ENCODE peak calls at places on chromosomes 7 and 10, in six cellular contexts. M is endothelial cell of umbilical vein, K is sigmoid colon, X is transverse colon, Y is ovary, N is spleen. C is an unnamed sample.

GRCh38 chr10:112689327-112689726 is 242.3 kb downstream of the VTI1A start:
- DNase-seq in M (peak; percentile 11), K (no peak), X (peak; percentile 23), Y (peak; percentile 23), N (no peak), C (no peak)

GRCh38 chr7:65285906-65286864 is 87.5 kb upstream of the ZNF92 start:
- DNase-seq in M (no peak), K (no peak), X (no peak), Y (no peak), N (no peak), C (no peak)

GRCh38 chr7:133481676-133482075 is 228.8 kb downstream of the EXOC4 start:
- DNase-seq in M (peak; percentile 79), K (no peak), X (no peak), Y (no peak), N (no peak), C (no peak)

GRCh38 chr10:43235070-43235900 is 31.6 kb downstream of the RASGEF1A start:
- DNase-seq in M (no peak), K (peak; percentile 42), X (no peak), Y (no peak), N (peak; percentile 63), C (no peak)

GRCh38 chr7:133139350-133139749 is 57.5 kb upstream of the CHCHD3 start:
- DNase-seq in M (peak; percentile 32), K (no peak), X (no peak), Y (no peak), N (no peak), C (no peak)

GRCh38 chr10:16904619-16905018 is 87.4 kb upstream of the RSU1 start:
- DNase-seq in M (no peak), K (no peak), X (no peak), Y (no peak), N (no peak), C (no peak)

GRCh38 chr10:26571655-26572054 is 125.8 kb upstream of the PDSS1 start:
- DNase-seq in M (no peak), K (no peak), X (no peak), Y (no peak), N (no peak), C (no peak)

GRCh38 chr10:17038627-17039026 is 91.0 kb downstream of the CUBN start:
- DNase-seq in M (no peak), K (peak; percentile 92), X (peak; percentile 36), Y (peak; percentile 66), N (no peak), C (no peak)

GRCh38 chr10:11532329-11532728 is 79.1 kb downstream of the USP6NL start:
- DNase-seq in M (no peak), K (no peak), X (no peak), Y (no peak), N (no peak), C (no peak)

GRCh38 chr10:97573672-97574071 is 1.1 kb downstream of the ANKRD2 start:
- DNase-seq in M (no peak), K (no peak), X (no peak), Y (no peak), N (no peak), C (no peak)

GRCh38 chr10:44589181-44589884 is 204.4 kb upstream of the CXCL12 start:
- DNase-seq in M (no peak), K (no peak), X (no peak), Y (no peak), N (no peak), C (no peak)

GRCh38 chr10:123462760-123463159 is 203.4 kb upstream of the GPR26 start:
- DNase-seq in M (no peak), K (peak; percentile 6), X (no peak), Y (no peak), N (no peak), C (no peak)

GRCh38 chr7:57225666-57226065 is 93.4 kb upstream of the ZNF479 start:
- DNase-seq in M (no peak), K (no peak), X (no peak), Y (no peak), N (no peak), C (no peak)

GRCh38 chr10:102291221-102291905 is 46.0 kb downstream of the GBF1 start:
- DNase-seq in M (no peak), K (no peak), X (no peak), Y (no peak), N (no peak), C (no peak)

GRCh38 chr7:73885975-73886798 is 25.2 kb downstream of the TMEM270 start:
- DNase-seq in M (peak; percentile 96), K (peak; percentile 91), X (peak; percentile 45), Y (peak; percentile 69), N (no peak), C (peak; percentile 19)

GRCh38 chr7:158315881-158316280 is 271.7 kb downstream of the PTPRN2 start:
- DNase-seq in M (no peak), K (no peak), X (no peak), Y (no peak), N (no peak), C (no peak)

GRCh38 chr7:134674424-134674823 is 27.8 kb downstream of the BPGM start:
- DNase-seq in M (no peak), K (no peak), X (no peak), Y (no peak), N (no peak), C (no peak)

GRCh38 chr7:134671670-134672069 is 25.0 kb downstream of the BPGM start:
- DNase-seq in M (no peak), K (no peak), X (no peak), Y (no peak), N (no peak), C (no peak)

GRCh38 chr7:134667899-134668298 is 21.2 kb downstream of the BPGM start:
- DNase-seq in M (no peak), K (no peak), X (no peak), Y (no peak), N (no peak), C (no peak)

GRCh38 chr7:134669388-134669787 is 22.7 kb downstream of the BPGM start:
- DNase-seq in M (no peak), K (no peak), X (no peak), Y (no peak), N (no peak), C (no peak)

GRCh38 chr7:134669845-134670373 is 23.3 kb downstream of the BPGM start:
- DNase-seq in M (peak; percentile 99), K (no peak), X (peak; percentile 44), Y (no peak), N (no peak), C (peak; percentile 42)
- TF ChIP-seq POLR2A in M (no peak), K (no peak), X (no peak), Y (no peak), N (no peak), C (no peak)

GRCh38 chr10:68601490-68602265 is 41.5 kb downstream of the TET1 start:
- DNase-seq in M (no peak), K (no peak), X (no peak), Y (no peak), N (no peak), C (no peak)
- H3K4me3 ChIP-seq in M (no peak overlapping the region), K (no peak overlapping the region), X (no peak overlapping the region), Y (no peak overlapping the region), N (no peak overlapping the region), C (no peak overlapping the region)

GRCh38 chr10:32980242-32980557 is 22.2 kb upstream of the ITGB1 start:
- DNase-seq in M (no peak), K (no peak), X (no peak), Y (no peak), N (no peak), C (no peak)

GRCh38 chr10:32979041-32979440 is 21.0 kb upstream of the ITGB1 start:
- DNase-seq in M (no peak), K (no peak), X (no peak), Y (no peak), N (no peak), C (no peak)

GRCh38 chr10:32981760-32982159 is 23.7 kb upstream of the ITGB1 start:
- DNase-seq in M (peak; percentile 95), K (no peak), X (peak; percentile 77), Y (no peak), N (peak; percentile 78), C (no peak)

GRCh38 chr10:32982293-32982709 is 24.3 kb upstream of the ITGB1 start:
- DNase-seq in M (peak; percentile 62), K (no peak), X (no peak), Y (no peak), N (no peak), C (no peak)

DNA sequence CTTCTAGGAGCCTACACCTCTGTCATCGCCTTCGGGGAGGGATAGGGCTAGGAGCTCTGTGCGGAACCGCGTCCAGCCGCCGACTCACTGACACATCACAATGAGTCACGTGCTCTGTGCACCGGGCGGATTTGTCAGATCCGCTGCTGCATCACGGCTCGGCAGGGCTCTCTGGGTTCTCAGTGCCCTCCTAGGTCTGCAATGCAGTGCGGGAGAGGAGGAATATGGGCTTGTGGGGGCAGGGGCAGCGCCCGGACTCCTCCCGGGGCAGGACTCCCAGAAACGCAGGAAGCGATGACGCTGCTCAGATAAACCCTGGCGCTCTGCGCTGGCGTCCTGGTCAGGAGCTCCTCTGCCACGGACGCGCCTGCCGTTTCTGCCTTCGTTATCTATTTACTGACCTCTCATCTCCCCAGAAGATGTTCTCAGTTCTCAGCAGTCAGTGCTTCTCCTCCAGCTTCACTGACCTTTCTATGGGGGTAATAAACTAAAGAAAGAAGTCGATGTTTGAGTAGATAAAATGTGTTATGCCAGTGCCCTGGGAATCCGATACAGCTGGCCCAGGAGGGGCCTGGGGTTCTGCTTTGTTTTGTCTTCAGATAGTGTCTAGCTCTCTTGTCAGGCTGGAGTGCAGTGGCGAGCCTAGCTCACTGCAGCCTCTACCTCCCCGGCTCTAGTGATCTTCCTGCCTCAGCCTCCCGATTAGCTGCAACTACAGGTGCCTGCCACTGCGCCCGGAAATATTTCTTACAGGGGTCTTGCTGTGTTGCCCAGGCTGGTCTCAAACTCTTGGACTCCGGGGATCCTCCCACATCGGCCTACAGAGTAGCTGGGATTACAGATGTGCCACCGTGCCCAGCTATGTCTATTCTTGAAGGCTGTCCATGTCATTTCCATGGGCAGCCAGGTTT is 22.8 kb upstream of the ITGB1 start:
- DNase-seq in M (peak; percentile 98), K (peak; percentile 98), X (peak; percentile 92), Y (peak; percentile 81), N (peak; percentile 96), C (peak; percentile 86)
- H3K4me1 ChIP-seq in M (peaks cover 57% of the 10 kb centered on the region), K (peaks cover 22% of the 10 kb centered on the region), X (peaks cover 30% of the 10 kb centered on the region), Y (peaks cover 4% of the 10 kb centered on the region), N (peaks cover 42% of the 10 kb centered on the region), C (no peaks in the 10 kb centered on the region)

GRCh38 chr10:22251751-22252285 is 34.0 kb upstream of the EBLN1 start:
- DNase-seq in M (peak; percentile 67), K (peak; percentile 79), X (peak; percentile 55), Y (peak; percentile 71), N (peak; percentile 92), C (peak; percentile 54)

GRCh38 chr10:22252801-22253577 is 35.2 kb upstream of the EBLN1 start:
- DNase-seq in M (peak; percentile 34), K (peak; percentile 75), X (peak; percentile 26), Y (peak; percentile 67), N (peak; percentile 86), C (peak; percentile 12)

GRCh38 chr10:22250897-22251605 is 33.2 kb upstream of the EBLN1 start:
- DNase-seq in M (peak; percentile 43), K (no peak), X (no peak), Y (no peak), N (no peak), C (no peak)

GRCh38 chr10:22253578-22253882 is 35.7 kb upstream of the EBLN1 start:
- DNase-seq in M (peak; percentile 6), K (no peak), X (peak; percentile 35), Y (no peak), N (peak; percentile 89), C (no peak)

DNA sequence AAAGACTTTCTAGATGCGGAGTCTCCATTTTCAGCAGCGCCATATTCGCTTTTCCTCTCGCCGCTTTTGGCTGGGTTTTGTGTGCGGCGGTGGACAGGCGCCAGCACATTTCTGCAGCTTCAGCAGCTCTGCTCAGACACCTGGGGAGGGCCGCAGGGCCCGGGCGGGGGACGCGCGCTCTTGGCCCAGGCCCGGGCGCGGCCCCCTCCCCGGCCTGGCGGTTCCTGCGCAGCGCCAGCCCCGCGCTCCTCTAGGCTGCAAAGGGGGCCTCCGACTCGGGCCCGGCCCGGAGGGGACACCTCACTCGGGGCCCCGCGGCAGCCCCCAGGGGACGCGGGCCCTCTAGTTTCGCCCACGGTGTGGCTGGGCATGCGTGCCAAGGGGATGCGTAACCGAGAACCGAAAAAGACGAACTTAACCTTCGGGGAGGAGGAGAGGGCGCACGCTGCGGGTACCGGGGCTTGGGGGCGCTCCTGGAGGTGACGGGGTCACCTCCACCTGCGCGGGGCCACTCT is 34.5 kb upstream of the EBLN1 start:
- DNase-seq in M (peak; percentile 26), K (peak; percentile 79), X (peak; percentile 27), Y (peak; percentile 81), N (peak; percentile 89), C (peak; percentile 56)
- TF ChIP-seq POLR2A in M (peak; percentile 72), K (no peak), X (no peak), Y (no peak), N (no peak), C (peak; percentile 18)